ENCODE peak calls at places on chromosomes 1 and 21, in seven cellular contexts. X is mammary epithelial cell, G is A549, Y is cardiac fibroblast, D is pancreas, P is astrocyte, A is fibroblast of lung. I is an unnamed sample.

GRCh38 chr1:200837931-200838571 is 34.7 kb upstream of the GPR25 start:
- DNase-seq in Y (peak), G (no peak), X (no peak), A (peak), D (no peak), P (peak), I (no peak)

GRCh38 chr1:228098323-228098931 is 4.7 kb downstream of the C1orf35 start:
- DNase-seq in D (peak), X (no peak), A (no peak), Y (no peak), G (no peak), P (no peak), I (no peak)

GRCh38 chr1:54332781-54333585 is 73.2 kb downstream of the SSBP3 start:
- DNase-seq in G (no peak), A (no peak), X (no peak), P (no peak), Y (peak), D (no peak), I (no peak)

GRCh38 chr1:228452194-228453021 is 34.8 kb upstream of the RNF187 start:
- DNase-seq in X (no peak), P (no peak), G (no peak), Y (no peak), A (peak), D (peak), I (no peak)

GRCh38 chr1:115496904-115497527 is 144.8 kb upstream of the VANGL1 start:
- DNase-seq in G (peak), X (peak), Y (no peak), D (no peak), P (peak), A (peak), I (peak)

GRCh38 chr1:84698718-84699117 is 8.5 kb upstream of the SSX2IP start:
- DNase-seq in A (peak), Y (peak), G (peak), X (peak), P (peak), D (no peak), I (peak)

GRCh38 chr1:216462061-216462775 is 39.0 kb upstream of the USH2A start:
- DNase-seq in Y (peak), D (no peak), X (no peak), G (no peak), P (peak), A (peak), I (no peak)

GRCh38 chr1:112021263-112021662 is 31.8 kb upstream of the KCND3 start:
- DNase-seq in G (no peak), Y (no peak), X (no peak), P (no peak), A (no peak), D (no peak), I (no peak)

GRCh38 chr1:99292946-99293345 is 28.7 kb downstream of the PLPPR4 start:
- DNase-seq in A (peak), G (no peak), P (peak), X (no peak), D (no peak), Y (no peak), I (no peak)

GRCh38 chr1:45612941-45613579 is 10.8 kb downstream of the CCDC17 start:
- DNase-seq in G (no peak), Y (no peak), P (no peak), A (no peak), D (no peak), X (peak), I (no peak)

GRCh38 chr1:12549460-12550349 is 68.3 kb downstream of the DHRS3 start:
- DNase-seq in G (peak), D (no peak), Y (peak), P (peak), X (peak), A (peak), I (peak)

GRCh38 chr1:76961181-76961580 is 93.9 kb downstream of the ST6GALNAC5 start:
- DNase-seq in Y (no peak), X (peak), A (peak), G (no peak), P (peak), D (no peak), I (no peak)

GRCh38 chr1:43858324-43858723 is 75.3 kb upstream of the ARTN start:
- DNase-seq in X (peak), D (no peak), P (peak), A (peak), G (no peak), Y (peak), I (peak)

GRCh38 chr1:49297783-49298182 is 521.1 kb upstream of the BEND5 start:
- DNase-seq in X (no peak), P (no peak), A (no peak), D (no peak), Y (no peak), G (no peak), I (no peak)

GRCh38 chr1:205229399-205229861 is 1.7 kb downstream of the TMCC2 start:
- DNase-seq in Y (peak), D (no peak), X (peak), G (peak), P (no peak), A (peak), I (no peak)

GRCh38 chr1:1434131-1434811 is 1.2 kb upstream of the VWA1 start:
- DNase-seq in D (peak), Y (peak), P (peak), A (peak), G (no peak), X (no peak), I (no peak)

GRCh38 chr1:201295861-201296260 is 12.6 kb downstream of the PKP1 start:
- DNase-seq in A (peak), P (peak), X (peak), G (peak), D (no peak), Y (peak), I (no peak)

GRCh38 chr1:94321662-94322061 is 84.3 kb upstream of the ARHGAP29 start:
- DNase-seq in D (no peak), P (no peak), G (no peak), X (no peak), A (no peak), Y (no peak), I (peak)

GRCh38 chr1:56374026-56374974 is 205.1 kb downstream of the PLPP3 start:
- DNase-seq in G (no peak), Y (peak), D (no peak), A (peak), P (peak), X (no peak), I (no peak)

GRCh38 chr1:55064861-55065263 is 25.5 kb downstream of the PCSK9 start:
- DNase-seq in G (no peak), P (peak), A (peak), D (no peak), Y (peak), X (no peak), I (peak)

GRCh38 chr1:15236226-15237145 is 10.5 kb upstream of the FHAD1 start:
- DNase-seq in A (no peak), D (no peak), P (no peak), X (no peak), Y (no peak), G (no peak), I (no peak)

GRCh38 chr1:182784556-182785171 is 4.9 kb upstream of the NPL start:
- DNase-seq in P (no peak), D (no peak), A (peak), X (peak), G (peak), Y (peak), I (peak)

GRCh38 chr1:1945782-1946393 is 26.8 kb upstream of the TMEM52 start:
- DNase-seq in X (no peak), D (peak), G (no peak), Y (no peak), A (no peak), P (no peak), I (no peak)

GRCh38 chr1:22539510-22540118 is 23.7 kb upstream of the EPHA8 start:
- DNase-seq in D (no peak), G (no peak), X (no peak), A (no peak), Y (no peak), P (no peak), I (no peak)

GRCh38 chr1:50352428-50352827 is 70.8 kb downstream of the DMRTA2 start:
- DNase-seq in A (peak), X (no peak), G (no peak), D (no peak), Y (peak), P (peak), I (no peak)

GRCh38 chr1:162689745-162690671 is 57.7 kb downstream of the DDR2 start:
- DNase-seq in G (no peak), P (peak), A (peak), D (no peak), Y (no peak), X (no peak), I (no peak)

GRCh38 chr1:21830792-21831453 is 18.9 kb downstream of the LDLRAD2 start:
- DNase-seq in D (peak), A (no peak), Y (no peak), P (no peak), X (no peak), G (no peak), I (no peak)

GRCh38 chr1:2165636-2166035 is 28.9 kb downstream of the FAAP20 start:
- DNase-seq in Y (no peak), X (no peak), D (no peak), A (no peak), P (no peak), G (no peak), I (no peak)

GRCh38 chr1:52600533-52601179 is 1.5 kb upstream of the GPX7 start:
- DNase-seq in Y (no peak), D (no peak), G (no peak), A (no peak), X (no peak), P (no peak), I (no peak)

GRCh38 chr1:235226933-235227332 is 65.9 kb upstream of the RBM34 start:
- DNase-seq in Y (no peak), D (no peak), P (no peak), A (no peak), X (no peak), G (no peak), I (no peak)

GRCh38 chr1:15709226-15709625 is 25.1 kb downstream of the PLEKHM2 start:
- DNase-seq in X (no peak), G (no peak), Y (no peak), A (no peak), P (no peak), D (no peak), I (no peak)

GRCh38 chr21:42303443-42303842 is 11.8 kb downstream of the TFF3 start:
- DNase-seq in Y (no peak), D (no peak), P (no peak), X (no peak), A (no peak), G (no peak), I (no peak)

GRCh38 chr1:154743536-154744036 is 126.5 kb downstream of the KCNN3 start:
- DNase-seq in G (no peak), A (no peak), Y (no peak), D (no peak), P (no peak), X (no peak), I (no peak)

GRCh38 chr21:30577766-30578165 is 12.4 kb downstream of the KRTAP22-2 start:
- DNase-seq in A (no peak), D (no peak), G (no peak), Y (no peak), X (peak), P (no peak), I (no peak)

GRCh38 chr1:24586970-24587820 is 31.3 kb downstream of the NCMAP start:
- DNase-seq in P (peak), D (no peak), A (peak), Y (peak), G (peak), X (peak), I (peak)

GRCh38 chr1:45508295-45509151 is 8.4 kb downstream of the MMACHC start:
- DNase-seq in G (no peak), A (no peak), Y (peak), P (no peak), D (no peak), X (no peak), I (no peak)

GRCh38 chr1:11541956-11542355 is 63.0 kb downstream of the DISP3 start:
- DNase-seq in P (no peak), Y (no peak), D (no peak), G (no peak), X (no peak), A (no peak), I (no peak)

GRCh38 chr1:19465650-19466049 is 19.7 kb downstream of the CAPZB start:
- DNase-seq in X (no peak), P (no peak), D (no peak), A (no peak), Y (no peak), G (no peak), I (no peak)

GRCh38 chr1:19466112-19466561 is 19.2 kb downstream of the CAPZB start:
- DNase-seq in P (no peak), D (no peak), A (no peak), X (no peak), G (no peak), Y (no peak), I (no peak)

GRCh38 chr1:19467199-19468187 is 17.8 kb downstream of the CAPZB start:
- DNase-seq in Y (no peak), P (no peak), A (no peak), G (no peak), X (no peak), D (no peak), I (no peak)

GRCh38 chr1:19469004-19469403 is 16.3 kb downstream of the CAPZB start:
- DNase-seq in X (no peak), P (no peak), D (no peak), G (no peak), Y (no peak), A (no peak), I (no peak)

GRCh38 chr1:19468397-19468956 is 16.9 kb downstream of the CAPZB start:
- DNase-seq in Y (no peak), D (no peak), G (peak), A (no peak), X (no peak), P (no peak), I (no peak)
- H3K4me3 ChIP-seq in Y (no peak), D (no peak), G (no peak), A (no peak), X (no peak), P (no peak), I (no peak)

DNA sequence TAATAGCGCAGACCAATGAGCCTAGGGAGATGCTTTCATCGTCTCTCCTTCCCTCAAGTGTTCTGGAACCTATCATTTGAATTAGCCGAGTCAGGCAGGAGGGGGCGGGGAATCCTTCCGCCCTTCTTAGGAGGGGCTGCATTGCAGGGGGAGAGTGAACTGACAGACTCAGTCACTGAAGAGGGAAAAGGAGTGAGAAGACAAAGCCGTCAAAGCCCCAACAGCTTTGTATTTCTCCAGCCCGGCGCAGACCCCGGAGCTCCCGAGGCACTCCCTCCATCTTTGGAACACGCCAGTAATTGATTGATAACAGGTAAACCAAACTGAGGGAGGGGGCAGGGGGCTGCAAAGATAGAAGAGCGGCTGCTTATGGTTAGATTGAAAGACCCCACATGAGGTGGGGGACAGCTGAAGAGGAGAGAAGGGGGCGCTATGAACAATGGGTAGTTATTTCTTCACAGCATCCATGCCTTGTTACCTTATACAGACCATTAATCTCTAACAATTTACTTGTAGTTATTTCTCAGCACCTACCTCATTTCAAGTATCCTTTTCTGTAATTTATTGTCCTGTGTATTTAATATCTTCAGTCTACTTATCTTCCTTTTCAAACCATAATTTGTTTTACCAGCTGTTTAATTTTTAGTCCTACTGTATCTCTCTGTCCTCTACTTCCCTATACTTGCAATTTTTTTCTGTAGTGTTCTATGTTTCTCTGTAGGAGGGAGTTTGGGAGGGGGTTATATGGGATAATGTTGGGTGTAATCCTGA is at the start of gene MLLT11:
- DNase-seq in D (no peak), P (peak), G (peak), A (peak), X (peak), Y (peak), I (no peak)
- TF ChIP-seq CTCF in D (no peak), P (no peak), G (no peak), A (no peak), X (no peak), Y (no peak), I (no peak)

DNA sequence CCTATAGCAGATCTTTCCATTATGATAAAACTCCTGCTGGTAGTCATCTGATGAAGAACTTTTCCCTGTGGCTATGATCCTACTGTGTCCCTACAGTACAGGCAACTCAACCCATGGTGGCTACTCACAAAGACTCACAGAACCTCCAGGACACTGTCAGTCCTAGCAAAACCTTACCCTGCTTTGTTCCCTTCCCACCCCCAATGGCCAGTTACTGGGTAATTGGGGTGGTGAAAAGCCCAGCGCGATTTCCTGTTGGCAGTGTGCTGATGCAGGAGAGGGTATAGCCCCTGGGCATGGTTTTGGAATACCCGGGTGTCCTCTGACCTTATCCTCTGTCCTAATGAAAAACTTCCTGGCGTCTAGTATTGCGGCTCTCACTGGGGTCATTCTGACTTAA is 538 bp upstream of the RGL1 start:
- DNase-seq in Y (no peak), G (no peak), D (no peak), P (no peak), X (no peak), A (no peak), I (no peak)
- H3K4me3 ChIP-seq in Y (peak), G (peak), D (peak), P (peak), X (peak), A (peak), I (no peak)

DNA sequence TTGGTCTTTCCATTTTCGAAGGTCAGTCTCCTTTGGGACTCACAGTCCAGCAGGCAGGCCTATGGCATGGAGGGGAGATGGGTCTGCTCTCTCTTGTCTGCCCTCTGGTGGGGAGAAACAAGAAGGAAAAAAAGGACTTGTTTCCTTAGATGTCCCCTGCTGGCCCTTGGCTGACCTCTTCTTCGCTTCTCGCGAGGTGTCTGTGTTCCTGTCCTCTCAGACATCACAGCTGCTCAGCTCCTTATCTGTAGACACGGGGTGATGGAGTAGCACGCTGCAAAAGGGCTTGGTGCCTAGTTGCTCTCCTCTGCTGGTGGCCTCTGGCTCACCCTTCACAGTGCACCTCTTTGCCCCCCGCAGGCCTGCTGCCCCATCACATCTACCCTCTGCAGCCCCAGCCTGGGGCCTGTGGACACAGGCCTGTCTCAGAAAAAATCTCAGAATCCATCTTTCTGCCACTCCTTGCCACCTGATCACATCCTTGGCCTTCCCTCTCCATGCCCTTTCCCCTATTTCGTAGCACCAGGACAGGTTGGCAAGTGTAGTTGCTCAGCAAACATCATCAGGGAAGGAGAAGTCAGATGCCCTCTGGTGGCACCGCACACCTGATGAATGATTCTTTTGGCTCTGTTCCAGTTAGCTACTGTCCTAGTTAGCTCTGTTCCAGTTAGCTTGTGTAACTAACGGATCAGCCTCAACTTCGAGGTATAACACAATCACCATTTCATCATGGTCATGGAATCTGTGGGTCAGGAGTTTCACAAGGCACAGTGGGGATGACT is 18.7 kb upstream of the AK2 start:
- DNase-seq in G (peak), D (no peak), Y (peak), X (peak), P (peak), A (peak), I (peak)
- TF ChIP-seq CTCF in G (peak), D (peak), Y (peak), X (peak), P (peak), A (peak), I (peak)

GRCh38 chr1:27527223-27527856 is 37.4 kb upstream of the WASF2 start:
- DNase-seq in Y (peak), A (no peak), D (peak), G (no peak), X (no peak), P (no peak), I (no peak)
- H3K4me3 ChIP-seq in Y (no peak), A (no peak), D (peak), G (no peak), X (no peak), P (no peak), I (no peak)

I was measured in AG09309.